ENCODE peak calls at places on chromosomes 12 and 14, in nine cellular contexts. Z is WTC11, K is A549, I is SK-N-SH, X is NB4, O is endothelial cell of umbilical vein, B is GM12878, J is K562, C is H1. E is an unnamed sample.

GRCh38 chr14:72559227-72559626 is 334.7 kb downstream of the DPF3 start:
- DNase-seq in C (no peak), X (no peak), O (peak), J (no peak), I (no peak), Z (no peak), B (no peak), K (no peak), E (no peak)

GRCh38 chr12:68611094-68611818 is 557 bp downstream of the RAP1B start:
- DNase-seq in O (peak), Z (peak), K (peak), X (peak), B (no peak), J (peak), C (no peak), I (peak), E (no peak)

GRCh38 chr14:102849522-102850379 is 72.5 kb downstream of the TRAF3 start:
- DNase-seq in Z (no peak), J (no peak), C (no peak), I (peak), B (no peak), K (no peak), X (no peak), O (peak), E (no peak)

GRCh38 chr12:26833692-26834168 is 736 bp upstream of the ITPR2 start:
- DNase-seq in K (peak), C (no peak), B (no peak), O (peak), J (peak), X (peak), Z (peak), I (peak), E (no peak)

GRCh38 chr12:20212658-20213387 is 155.5 kb upstream of the PDE3A start:
- DNase-seq in X (peak), J (no peak), B (no peak), Z (peak), I (peak), C (peak), K (peak), O (peak), E (peak)

GRCh38 chr14:104810316-104810715 is 9.4 kb downstream of the ZBTB42 start:
- DNase-seq in Z (peak), I (no peak), O (no peak), B (no peak), C (no peak), X (no peak), K (no peak), J (no peak), E (no peak)

GRCh38 chr14:89469210-89470198 is 52.5 kb upstream of the FOXN3 start:
- DNase-seq in C (no peak), Z (no peak), B (no peak), X (peak), J (peak), K (no peak), I (no peak), O (no peak), E (no peak)

GRCh38 chr12:53981652-53982565 is 3.0 kb upstream of the HOXC10 start:
- DNase-seq in O (no peak), K (no peak), C (no peak), B (no peak), J (no peak), X (no peak), I (no peak), Z (no peak), E (no peak)

GRCh38 chr12:40215977-40216376 is 8.8 kb upstream of the LRRK2 start:
- DNase-seq in B (no peak), X (peak), C (no peak), I (no peak), O (no peak), Z (no peak), J (no peak), K (no peak), E (no peak)

GRCh38 chr14:105315211-105315721 is 718 bp downstream of the PACS2 start:
- DNase-seq in Z (peak), C (no peak), I (peak), J (no peak), O (peak), K (peak), X (peak), B (no peak), E (peak)

GRCh38 chr14:103019827-103020226 is 37.5 kb downstream of the CDC42BPB start:
- DNase-seq in B (no peak), I (no peak), Z (no peak), K (no peak), X (peak), C (no peak), O (no peak), J (no peak), E (no peak)

GRCh38 chr12:62347922-62348650 is 87.9 kb downstream of the USP15 start:
- DNase-seq in C (no peak), I (no peak), K (no peak), O (no peak), B (no peak), X (no peak), Z (no peak), J (no peak), E (no peak)

GRCh38 chr12:93130371-93131049 is 201.4 kb upstream of the EEA1 start:
- DNase-seq in I (no peak), K (no peak), Z (no peak), O (peak), X (peak), C (no peak), J (no peak), B (no peak), E (no peak)

GRCh38 chr14:59325906-59326305 is 137.4 kb downstream of the DAAM1 start:
- DNase-seq in X (no peak), B (no peak), O (no peak), K (no peak), Z (no peak), I (no peak), J (no peak), C (no peak), E (no peak)
- TF ChIP-seq MAX in X (no peak), B (no peak), O (no peak), K (no peak), Z (no peak), I (no peak), J (no peak), C (no peak), E (no peak)

GRCh38 chr12:52202361-52203078 is 10.7 kb upstream of the KRT80 start:
- DNase-seq in Z (no peak), O (no peak), K (no peak), X (peak), J (no peak), I (no peak), C (no peak), B (no peak), E (no peak)
- TF ChIP-seq MAX in Z (no peak), O (no peak), K (no peak), X (no peak), J (no peak), I (no peak), C (no peak), B (no peak), E (no peak)

GRCh38 chr14:36901846-36902245 is 240.2 kb downstream of the PAX9 start:
- DNase-seq in Z (no peak), X (no peak), J (no peak), B (no peak), C (no peak), I (no peak), K (no peak), O (no peak), E (no peak)
- TF ChIP-seq MAX in Z (no peak), X (no peak), J (no peak), B (no peak), C (no peak), I (no peak), K (no peak), O (no peak), E (no peak)

GRCh38 chr12:110403146-110403974 is at the start of gene ANAPC7:
- DNase-seq in O (peak), C (peak), X (peak), K (peak), J (peak), Z (peak), B (peak), I (peak), E (peak)

GRCh38 chr12:110403975-110404675 is 617 bp upstream of the ANAPC7 start:
- DNase-seq in Z (peak), C (peak), I (peak), X (peak), K (peak), O (peak), B (no peak), J (peak), E (peak)
- TF ChIP-seq MAX in Z (no peak), C (no peak), I (peak), X (no peak), K (no peak), O (no peak), B (no peak), J (no peak), E (no peak)

GRCh38 chr12:115960868-115961802 is 316.4 kb downstream of the MED13L start:
- DNase-seq in Z (no peak), J (no peak), C (no peak), O (no peak), B (no peak), I (no peak), X (no peak), K (no peak), E (no peak)

GRCh38 chr12:115953450-115953849 is 324.0 kb downstream of the MED13L start:
- DNase-seq in C (no peak), Z (no peak), X (no peak), O (no peak), B (no peak), K (no peak), I (no peak), J (no peak), E (no peak)

GRCh38 chr12:115953031-115953430 is 324.5 kb downstream of the MED13L start:
- DNase-seq in I (no peak), K (no peak), X (no peak), J (no peak), B (no peak), Z (no peak), O (no peak), C (no peak), E (no peak)

GRCh38 chr12:115956236-115956635 is 321.3 kb downstream of the MED13L start:
- DNase-seq in C (no peak), I (no peak), Z (no peak), B (no peak), J (no peak), X (no peak), O (no peak), K (no peak), E (no peak)

DNA sequence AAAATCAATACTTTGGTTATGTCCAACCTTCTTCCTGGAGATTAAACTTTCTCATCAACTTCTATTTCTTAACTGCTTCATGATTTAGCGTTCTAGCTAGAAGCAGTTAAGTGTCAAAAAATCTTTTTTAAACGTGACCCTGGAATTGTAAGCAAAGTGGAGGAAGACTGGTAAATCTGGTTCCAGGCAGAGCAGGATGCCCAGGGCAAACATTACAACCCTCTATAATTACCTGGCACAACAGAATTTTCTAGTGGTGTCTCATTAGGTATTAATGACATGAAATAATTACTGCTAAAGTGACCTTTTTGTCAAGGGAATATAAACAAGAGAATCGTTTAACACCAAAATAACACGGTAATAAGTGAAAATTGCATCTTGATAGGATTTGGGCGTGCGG is 320.8 kb downstream of the MED13L start:
- DNase-seq in J (no peak), B (no peak), X (no peak), Z (no peak), I (no peak), K (no peak), C (no peak), O (no peak), E (no peak)
- TF ChIP-seq MAX in J (no peak), B (no peak), X (no peak), Z (no peak), I (no peak), K (no peak), C (no peak), O (no peak), E (no peak)

GRCh38 chr12:131493068-131493826 is 217.6 kb upstream of the SFSWAP start:
- DNase-seq in O (no peak), I (peak), Z (no peak), B (no peak), X (peak), K (peak), J (peak), C (no peak), E (no peak)

GRCh38 chr12:131491887-131492490 is 218.9 kb upstream of the SFSWAP start:
- DNase-seq in Z (no peak), B (no peak), X (no peak), K (no peak), C (no peak), I (peak), J (no peak), O (no peak), E (no peak)

GRCh38 chr12:131491155-131491554 is 219.7 kb upstream of the SFSWAP start:
- DNase-seq in X (no peak), J (no peak), Z (no peak), K (no peak), I (peak), C (no peak), B (no peak), O (no peak), E (no peak)

GRCh38 chr12:131494141-131494733 is 216.7 kb upstream of the SFSWAP start:
- DNase-seq in K (no peak), O (no peak), I (no peak), Z (no peak), J (no peak), B (no peak), X (no peak), C (no peak), E (no peak)

DNA sequence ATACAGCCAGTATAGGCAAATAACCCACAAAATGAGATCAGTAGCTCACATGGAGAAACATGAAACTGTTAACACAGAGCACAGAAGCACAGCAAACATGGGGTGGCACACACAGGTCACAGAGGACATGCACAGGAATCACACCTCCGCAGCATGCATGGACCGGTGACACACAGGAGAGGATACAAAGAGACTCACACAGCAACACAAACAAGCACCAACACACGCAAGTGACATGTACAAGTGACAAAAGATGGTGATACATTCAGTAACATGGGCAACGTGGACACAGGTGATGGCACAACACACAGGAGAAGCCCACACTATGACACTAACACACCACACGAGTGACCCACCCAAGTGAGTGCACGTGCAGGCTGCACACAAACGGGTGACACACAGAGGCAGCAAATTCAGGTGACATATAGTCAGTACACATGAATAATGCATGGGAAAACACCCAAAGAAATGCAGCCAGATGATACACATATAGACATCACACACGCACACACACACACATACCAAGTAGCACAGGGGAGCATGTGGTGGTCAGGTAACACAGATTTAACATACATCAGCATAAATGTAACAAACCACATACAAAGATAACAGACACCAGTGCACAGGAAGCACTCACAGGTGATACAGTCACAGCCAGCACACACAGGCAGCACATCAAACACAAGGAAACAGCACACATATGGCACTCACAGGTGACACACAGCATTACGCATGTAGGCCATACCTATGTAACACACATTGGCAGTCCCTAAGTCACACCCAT is 216.0 kb upstream of the SFSWAP start:
- DNase-seq in X (no peak), B (no peak), I (no peak), Z (no peak), C (no peak), J (no peak), K (no peak), O (no peak), E (no peak)
- TF ChIP-seq MAX in X (no peak), B (no peak), I (no peak), Z (no peak), C (no peak), J (no peak), K (no peak), O (no peak), E (no peak)

GRCh38 chr12:46468813-46469212 is 96.2 kb upstream of the SLC38A2 start:
- DNase-seq in K (no peak), X (no peak), O (no peak), Z (no peak), B (no peak), I (no peak), J (no peak), C (no peak), E (no peak)

GRCh38 chr12:46468159-46468558 is 95.6 kb upstream of the SLC38A2 start:
- DNase-seq in C (no peak), B (no peak), O (no peak), J (no peak), X (no peak), Z (no peak), K (peak), I (no peak), E (peak)

GRCh38 chr12:46470975-46471374 is 98.4 kb upstream of the SLC38A2 start:
- DNase-seq in B (no peak), Z (no peak), I (no peak), C (no peak), O (no peak), J (no peak), K (no peak), X (no peak), E (peak)

GRCh38 chr12:46471404-46471803 is 98.8 kb upstream of the SLC38A2 start:
- DNase-seq in K (no peak), B (no peak), I (no peak), J (no peak), Z (no peak), C (no peak), O (no peak), X (no peak), E (no peak)

GRCh38 chr12:46470039-46470627 is 97.6 kb upstream of the SLC38A2 start:
- DNase-seq in J (no peak), O (no peak), C (no peak), X (no peak), B (no peak), Z (no peak), K (no peak), I (no peak), E (no peak)
- TF ChIP-seq MAX in J (no peak), O (no peak), C (no peak), X (peak), B (no peak), Z (no peak), K (no peak), I (no peak), E (no peak)

GRCh38 chr14:98752660-98753059 is 519.3 kb downstream of the BCL11B start:
- DNase-seq in X (no peak), I (no peak), K (no peak), C (no peak), O (no peak), Z (no peak), J (no peak), B (no peak), E (no peak)
- TF ChIP-seq MAX in X (no peak), I (no peak), K (no peak), C (no peak), O (no peak), Z (no peak), J (no peak), B (no peak), E (no peak)

GRCh38 chr14:99191663-99192621 is 80.1 kb downstream of the BCL11B start:
- DNase-seq in X (no peak), K (no peak), Z (no peak), O (peak), J (no peak), B (no peak), C (no peak), I (no peak), E (no peak)
- TF ChIP-seq MAX in X (no peak), K (no peak), Z (no peak), O (no peak), J (no peak), B (no peak), C (no peak), I (no peak), E (no peak)

DNA sequence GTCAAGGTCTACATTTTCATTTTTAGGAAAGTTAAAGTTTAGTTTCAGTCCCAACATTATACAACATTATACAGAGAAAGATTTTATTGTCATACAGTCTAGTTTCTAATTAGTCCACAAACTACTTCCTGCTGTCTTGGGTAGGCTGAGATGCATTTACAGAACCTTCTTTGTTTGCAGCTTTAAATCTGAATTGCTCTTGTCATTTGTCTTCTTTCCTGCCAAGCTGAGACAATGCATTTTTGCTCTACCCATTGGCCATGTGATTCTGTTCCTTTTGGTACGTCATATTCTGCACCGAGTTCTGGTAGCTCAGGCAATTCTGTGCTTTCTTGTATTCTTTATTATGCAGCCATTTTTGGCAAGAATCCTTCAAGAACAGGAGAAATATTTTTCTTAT is 228.5 kb downstream of the ATP23 start:
- DNase-seq in K (no peak), I (no peak), X (no peak), B (no peak), J (no peak), Z (no peak), C (no peak), O (no peak), E (no peak)
- TF ChIP-seq MAX in K (no peak), I (no peak), X (no peak), B (no peak), J (no peak), Z (no peak), C (no peak), O (no peak), E (no peak)